ENCODE peak calls at places on chromosomes 2 and 18, in seven cellular contexts. M is H1, T is fibroblast of lung, B is NCI-H146, O is nucleus accumbens, V is GM10248, D is left colon. H is an unnamed sample.

GRCh38 chr2:235591231-235591730 is 97.4 kb downstream of the AGAP1 start:
- DNase-seq in T (no peak), B (no peak), D (no peak), O (no peak), M (no peak), V (no peak), H (no peak)

GRCh38 chr18:7466190-7466589 is 100.9 kb upstream of the PTPRM start:
- DNase-seq in V (no peak), O (no peak), D (no peak), T (no peak), B (no peak), M (no peak), H (no peak)

GRCh38 chr18:2961828-2962227 is 51.1 kb downstream of the LPIN2 start:
- DNase-seq in D (no peak), M (no peak), B (peak; percentile 5), O (peak; percentile 45), V (no peak), T (peak; percentile 61), H (no peak)

GRCh38 chr2:95281071-95281470 is 6.8 kb downstream of the PROM2 start:
- DNase-seq in O (no peak), T (no peak), D (no peak), V (no peak), M (no peak), B (no peak), H (no peak)

GRCh38 chr2:203804070-203804469 is 63.5 kb upstream of the CTLA4 start:
- DNase-seq in T (peak; percentile 91), M (no peak), O (peak; percentile 3), D (no peak), B (no peak), V (no peak), H (peak; percentile 96)

GRCh38 chr2:30355306-30355705 is 91.7 kb upstream of the LCLAT1 start:
- DNase-seq in B (no peak), M (no peak), D (no peak), O (no peak), V (no peak), T (no peak), H (no peak)

GRCh38 chr2:104444840-104445239 is 409.1 kb upstream of the POU3F3 start:
- DNase-seq in V (no peak), B (no peak), T (no peak), O (no peak), M (no peak), D (no peak), H (no peak)

GRCh38 chr2:231642631-231643493 is 50.2 kb downstream of the TEX44 start:
- DNase-seq in T (peak; percentile 91), B (peak; percentile 76), M (no peak), D (peak; percentile 95), V (peak; percentile 71), O (no peak), H (peak; percentile 95)

GRCh38 chr2:186695081-186695756 is 1.4 kb downstream of the FAM171B start:
- DNase-seq in T (peak; percentile 66), M (no peak), D (no peak), O (peak; percentile 15), V (no peak), B (peak; percentile 35), H (peak; percentile 44)